ENCODE peak calls at places on chromosomes 2 and 18, in five cellular contexts. D is T-helper 9 cell, T is EL, E is trophoblast cell, F is left ventricle myocardium inferior. K is an unnamed sample.

GRCh38 chr2:111701266-111701665 is 182.7 kb downstream of the ANAPC1 start:
- DNase-seq in T (no peak), D (no peak), F (no peak), E (no peak), K (no peak)

GRCh38 chr2:78861546-78861945 is 164.0 kb upstream of the REG3G start:
- DNase-seq in E (peak; percentile 72), T (no peak), D (no peak), F (no peak), K (no peak)

GRCh38 chr18:65659312-65659711 is 91.5 kb upstream of the CDH7 start:
- DNase-seq in F (no peak), D (no peak), T (no peak), E (no peak), K (no peak)

GRCh38 chr2:199940373-199940772 is 14.9 kb downstream of the TYW5 start:
- DNase-seq in D (no peak), T (peak; percentile 25), E (peak; percentile 18), F (no peak), K (no peak)

GRCh38 chr2:211816739-211817138 is 721.9 kb downstream of the ERBB4 start:
- DNase-seq in T (no peak), D (no peak), F (no peak), E (no peak), K (no peak)

GRCh38 chr2:8408560-8409460 is 273.0 kb upstream of the ID2 start:
- DNase-seq in T (no peak), D (no peak), F (no peak), E (no peak), K (peak; percentile 37)

GRCh38 chr2:7075834-7076233 is 158.6 kb downstream of the RNF144A start:
- DNase-seq in E (no peak), D (no peak), F (no peak), T (no peak), K (no peak)

GRCh38 chr2:229835601-229836283 is 86.1 kb downstream of the TRIP12 start:
- DNase-seq in D (no peak), E (no peak), F (no peak), T (peak; percentile 52), K (no peak)

GRCh38 chr2:17971531-17971930 is 93.1 kb downstream of the KCNS3 start:
- DNase-seq in E (no peak), F (no peak), D (no peak), T (no peak), K (no peak)

GRCh38 chr2:30897539-30897938 is 90.3 kb upstream of the CAPN13 start:
- DNase-seq in T (no peak), D (no peak), E (no peak), F (no peak), K (no peak)

GRCh38 chr2:27720004-27720551 is 51.4 kb upstream of the MRPL33 start:
- DNase-seq in T (peak; percentile 95), F (no peak), E (peak; percentile 68), D (no peak), K (no peak)

GRCh38 chr2:160928854-160929301 is 231.3 kb upstream of the TANK start:
- DNase-seq in E (peak; percentile 65), D (no peak), T (peak; percentile 33), F (no peak), K (no peak)

GRCh38 chr2:60496976-60497375 is 56.5 kb downstream of the BCL11A start:
- DNase-seq in D (no peak), F (no peak), E (no peak), T (no peak), K (no peak)

GRCh38 chr2:19458604-19459003 is 100.2 kb upstream of the OSR1 start:
- DNase-seq in E (no peak), T (no peak), D (no peak), F (no peak), K (no peak)

GRCh38 chr2:149877913-149878312 is 290.3 kb upstream of the MMADHC start:
- DNase-seq in D (no peak), E (no peak), F (no peak), T (no peak), K (no peak)

GRCh38 chr2:30421551-30422436 is 25.3 kb upstream of the LCLAT1 start:
- DNase-seq in E (no peak), F (no peak), D (no peak), T (peak; percentile 48), K (no peak)

GRCh38 chr2:223967981-223968380 is 10.7 kb downstream of the MRPL44 start:
- DNase-seq in T (peak; percentile 62), F (no peak), D (no peak), E (no peak), K (no peak)

GRCh38 chr2:86357392-86357963 is 20.1 kb upstream of the REEP1 start:
- DNase-seq in F (no peak), E (no peak), T (no peak), D (no peak), K (no peak)

GRCh38 chr2:240566203-240567136 is 1.8 kb upstream of the RNPEPL1 start:
- DNase-seq in D (peak; percentile 91), T (peak; percentile 90), F (peak; percentile 95), E (peak; percentile 83), K (peak; percentile 91)

GRCh38 chr2:140786585-140786984 is 1344.2 kb downstream of the LRP1B start:
- DNase-seq in D (no peak), T (no peak), E (no peak), F (no peak), K (no peak)

GRCh38 chr2:197184959-197185586 is 125.5 kb downstream of the ANKRD44 start:
- DNase-seq in D (no peak), E (no peak), T (no peak), F (peak; percentile 88), K (no peak)

GRCh38 chr2:135055182-135055786 is 3.2 kb downstream of the RAB3GAP1 start:
- DNase-seq in T (peak; percentile 86), F (no peak), E (peak; percentile 72), D (no peak), K (no peak)

GRCh38 chr18:21277578-21277977 is 35.5 kb downstream of the GREB1L start:
- DNase-seq in D (no peak), T (no peak), E (no peak), F (peak; percentile 26), K (no peak)

GRCh38 chr2:1136807-1137663 is 186.4 kb downstream of the SNTG2 start:
- DNase-seq in E (no peak), D (no peak), F (no peak), T (no peak), K (no peak)

GRCh38 chr2:200944467-200945394 is 18.7 kb downstream of the ORC2 start:
- DNase-seq in E (peak; percentile 96), F (no peak), D (no peak), T (peak; percentile 93), K (no peak)

GRCh38 chr2:46487667-46488333 is 8.4 kb downstream of the TMEM247 start:
- DNase-seq in D (no peak), E (peak; percentile 37), F (peak; percentile 86), T (peak; percentile 90), K (no peak)

GRCh38 chr2:166373951-166374350 is 1.8 kb downstream of the SCN9A start:
- DNase-seq in T (peak; percentile 93), F (no peak), D (no peak), E (peak; percentile 28), K (no peak)

GRCh38 chr2:53202063-53202462 is 565.5 kb upstream of the CHAC2 start:
- DNase-seq in F (no peak), E (peak; percentile 25), D (no peak), T (peak; percentile 68), K (no peak)